ENCODE peak calls at places on chromosomes 6 and 20, in ten cellular contexts. One of them, this sample, is unnamed.

GRCh38 chr6:156953478-156954146 is 176.4 kb downstream of the ARID1B start:
- DNase-seq in pancreas: no peak
- DNase-seq in astrocyte of the spinal cord: peak; percentile 97
- DNase-seq in NCI-H774: peak; percentile 82
- DNase-seq in globus pallidus: peak; percentile 21
- DNase-seq in activated effector memory CD4-positive, alpha-beta T cell treated with anti-CD3 and anti-CD28 coated beads, Interleukin-2, amount 50 U/mL, for 16 hours: no peak
- DNase-seq in naive B cell: peak; percentile 47
- DNase-seq in KG1: no peak
- DNase-seq in activated T-cell treated with anti-CD3 and anti-CD28 coated beads for 4 hours: no peak
- DNase-seq in NCI-H1105: peak; percentile 99
- DNase-seq in this sample: no peak

GRCh38 chr20:40769677-40770285 is 80.7 kb upstream of the MAFB start:
- DNase-seq in activated T-cell treated with anti-CD3 and anti-CD28 coated beads for 4 hours: no peak
- DNase-seq in NCI-H774: no peak
- DNase-seq in astrocyte of the spinal cord: no peak
- DNase-seq in KG1: no peak
- DNase-seq in globus pallidus: no peak
- DNase-seq in pancreas: no peak
- DNase-seq in NCI-H1105: no peak
- DNase-seq in activated effector memory CD4-positive, alpha-beta T cell treated with anti-CD3 and anti-CD28 coated beads, Interleukin-2, amount 50 U/mL, for 16 hours: no peak
- DNase-seq in naive B cell: no peak
- DNase-seq in this sample: no peak

GRCh38 chr20:361562-361961 is 14.7 kb downstream of the NRSN2 start:
- DNase-seq in pancreas: no peak
- DNase-seq in activated effector memory CD4-positive, alpha-beta T cell treated with anti-CD3 and anti-CD28 coated beads, Interleukin-2, amount 50 U/mL, for 16 hours: no peak
- DNase-seq in NCI-H774: no peak
- DNase-seq in astrocyte of the spinal cord: no peak
- DNase-seq in naive B cell: no peak
- DNase-seq in globus pallidus: no peak
- DNase-seq in NCI-H1105: no peak
- DNase-seq in activated T-cell treated with anti-CD3 and anti-CD28 coated beads for 4 hours: no peak
- DNase-seq in KG1: no peak
- DNase-seq in this sample: no peak

GRCh38 chr6:36123270-36124139 is 6.8 kb upstream of the MAPK13 start:
- DNase-seq in globus pallidus: peak; percentile 68
- DNase-seq in activated T-cell treated with anti-CD3 and anti-CD28 coated beads for 4 hours: peak; percentile 86
- DNase-seq in pancreas: peak; percentile 81
- DNase-seq in KG1: peak; percentile 26
- DNase-seq in NCI-H774: peak; percentile 61
- DNase-seq in naive B cell: peak; percentile 84
- DNase-seq in NCI-H1105: peak; percentile 72
- DNase-seq in astrocyte of the spinal cord: peak; percentile 66
- DNase-seq in activated effector memory CD4-positive, alpha-beta T cell treated with anti-CD3 and anti-CD28 coated beads, Interleukin-2, amount 50 U/mL, for 16 hours: peak; percentile 95
- DNase-seq in this sample: peak; percentile 90

GRCh38 chr6:17031961-17032360 is 69.9 kb upstream of the STMND1 start:
- DNase-seq in naive B cell: no peak
- DNase-seq in activated T-cell treated with anti-CD3 and anti-CD28 coated beads for 4 hours: no peak
- DNase-seq in KG1: no peak
- DNase-seq in NCI-H774: no peak
- DNase-seq in globus pallidus: peak; percentile 85
- DNase-seq in NCI-H1105: no peak
- DNase-seq in pancreas: no peak
- DNase-seq in astrocyte of the spinal cord: no peak
- DNase-seq in activated effector memory CD4-positive, alpha-beta T cell treated with anti-CD3 and anti-CD28 coated beads, Interleukin-2, amount 50 U/mL, for 16 hours: no peak
- DNase-seq in this sample: peak; percentile 14

GRCh38 chr20:41248371-41249024 is 69.0 kb downstream of the ZHX3 start:
- DNase-seq in KG1: no peak
- DNase-seq in NCI-H774: no peak
- DNase-seq in activated T-cell treated with anti-CD3 and anti-CD28 coated beads for 4 hours: no peak
- DNase-seq in naive B cell: peak; percentile 2
- DNase-seq in pancreas: no peak
- DNase-seq in NCI-H1105: no peak
- DNase-seq in globus pallidus: peak; percentile 76
- DNase-seq in astrocyte of the spinal cord: peak; percentile 94
- DNase-seq in activated effector memory CD4-positive, alpha-beta T cell treated with anti-CD3 and anti-CD28 coated beads, Interleukin-2, amount 50 U/mL, for 16 hours: no peak
- DNase-seq in this sample: no peak

GRCh38 chr20:23889775-23890187 is 10.2 kb upstream of the CST5 start:
- DNase-seq in naive B cell: no peak
- DNase-seq in activated effector memory CD4-positive, alpha-beta T cell treated with anti-CD3 and anti-CD28 coated beads, Interleukin-2, amount 50 U/mL, for 16 hours: peak; percentile 79
- DNase-seq in NCI-H1105: no peak
- DNase-seq in globus pallidus: peak; percentile 40
- DNase-seq in KG1: peak; percentile 6
- DNase-seq in activated T-cell treated with anti-CD3 and anti-CD28 coated beads for 4 hours: peak; percentile 37
- DNase-seq in astrocyte of the spinal cord: peak; percentile 15
- DNase-seq in pancreas: peak; percentile 68
- DNase-seq in NCI-H774: peak; percentile 9
- DNase-seq in this sample: peak; percentile 55

GRCh38 chr6:32604434-32604877 is 14.8 kb upstream of the HLA-DRB1 start:
- DNase-seq in naive B cell: peak; percentile 48
- DNase-seq in astrocyte of the spinal cord: no peak
- DNase-seq in activated effector memory CD4-positive, alpha-beta T cell treated with anti-CD3 and anti-CD28 coated beads, Interleukin-2, amount 50 U/mL, for 16 hours: no peak
- DNase-seq in NCI-H1105: no peak
- DNase-seq in activated T-cell treated with anti-CD3 and anti-CD28 coated beads for 4 hours: no peak
- DNase-seq in KG1: no peak
- DNase-seq in globus pallidus: no peak
- DNase-seq in pancreas: no peak
- DNase-seq in NCI-H774: no peak
- DNase-seq in this sample: no peak

GRCh38 chr6:27056615-27057014 is 190.9 kb upstream of the PRSS16 start:
- DNase-seq in globus pallidus: no peak
- DNase-seq in NCI-H774: no peak
- DNase-seq in pancreas: no peak
- DNase-seq in NCI-H1105: no peak
- DNase-seq in activated effector memory CD4-positive, alpha-beta T cell treated with anti-CD3 and anti-CD28 coated beads, Interleukin-2, amount 50 U/mL, for 16 hours: no peak
- DNase-seq in activated T-cell treated with anti-CD3 and anti-CD28 coated beads for 4 hours: no peak
- DNase-seq in astrocyte of the spinal cord: no peak
- DNase-seq in KG1: no peak
- DNase-seq in naive B cell: no peak
- DNase-seq in this sample: no peak

GRCh38 chr6:11067348-11067747 is 23.2 kb upstream of the ELOVL2 start:
- DNase-seq in activated T-cell treated with anti-CD3 and anti-CD28 coated beads for 4 hours: no peak
- DNase-seq in pancreas: peak; percentile 57
- DNase-seq in activated effector memory CD4-positive, alpha-beta T cell treated with anti-CD3 and anti-CD28 coated beads, Interleukin-2, amount 50 U/mL, for 16 hours: no peak
- DNase-seq in globus pallidus: no peak
- DNase-seq in NCI-H774: no peak
- DNase-seq in astrocyte of the spinal cord: no peak
- DNase-seq in KG1: no peak
- DNase-seq in NCI-H1105: peak; percentile 56
- DNase-seq in naive B cell: no peak
- DNase-seq in this sample: no peak

GRCh38 chr6:156912431-156912830 is 135.3 kb downstream of the ARID1B start:
- DNase-seq in NCI-H1105: no peak
- DNase-seq in KG1: no peak
- DNase-seq in pancreas: no peak
- DNase-seq in globus pallidus: peak; percentile 17
- DNase-seq in naive B cell: peak; percentile 15
- DNase-seq in activated effector memory CD4-positive, alpha-beta T cell treated with anti-CD3 and anti-CD28 coated beads, Interleukin-2, amount 50 U/mL, for 16 hours: no peak
- DNase-seq in activated T-cell treated with anti-CD3 and anti-CD28 coated beads for 4 hours: no peak
- DNase-seq in astrocyte of the spinal cord: no peak
- DNase-seq in NCI-H774: no peak
- DNase-seq in this sample: no peak

GRCh38 chr6:33815854-33816253 is 12.1 kb upstream of the MLN start:
- DNase-seq in NCI-H1105: peak; percentile 17
- DNase-seq in activated T-cell treated with anti-CD3 and anti-CD28 coated beads for 4 hours: no peak
- DNase-seq in NCI-H774: peak; percentile 18
- DNase-seq in naive B cell: no peak
- DNase-seq in pancreas: no peak
- DNase-seq in astrocyte of the spinal cord: no peak
- DNase-seq in globus pallidus: no peak
- DNase-seq in activated effector memory CD4-positive, alpha-beta T cell treated with anti-CD3 and anti-CD28 coated beads, Interleukin-2, amount 50 U/mL, for 16 hours: no peak
- DNase-seq in KG1: no peak
- DNase-seq in this sample: no peak

GRCh38 chr6:88077305-88077704 is 29.7 kb downstream of the SPACA1 start:
- DNase-seq in naive B cell: no peak
- DNase-seq in NCI-H1105: no peak
- DNase-seq in NCI-H774: no peak
- DNase-seq in globus pallidus: no peak
- DNase-seq in KG1: no peak
- DNase-seq in activated T-cell treated with anti-CD3 and anti-CD28 coated beads for 4 hours: no peak
- DNase-seq in pancreas: no peak
- DNase-seq in astrocyte of the spinal cord: no peak
- DNase-seq in activated effector memory CD4-positive, alpha-beta T cell treated with anti-CD3 and anti-CD28 coated beads, Interleukin-2, amount 50 U/mL, for 16 hours: no peak
- DNase-seq in this sample: no peak

GRCh38 chr6:142374965-142375733 is 73.3 kb downstream of the ADGRG6 start:
- DNase-seq in pancreas: no peak
- DNase-seq in KG1: no peak
- DNase-seq in NCI-H1105: no peak
- DNase-seq in globus pallidus: no peak
- DNase-seq in NCI-H774: no peak
- DNase-seq in activated effector memory CD4-positive, alpha-beta T cell treated with anti-CD3 and anti-CD28 coated beads, Interleukin-2, amount 50 U/mL, for 16 hours: no peak
- DNase-seq in astrocyte of the spinal cord: peak; percentile 74
- DNase-seq in activated T-cell treated with anti-CD3 and anti-CD28 coated beads for 4 hours: no peak
- DNase-seq in naive B cell: no peak
- DNase-seq in this sample: no peak

GRCh38 chr6:83594936-83595335 is 82.6 kb downstream of the PRSS35 start:
- DNase-seq in astrocyte of the spinal cord: no peak
- DNase-seq in NCI-H1105: no peak
- DNase-seq in naive B cell: no peak
- DNase-seq in globus pallidus: no peak
- DNase-seq in activated T-cell treated with anti-CD3 and anti-CD28 coated beads for 4 hours: no peak
- DNase-seq in KG1: no peak
- DNase-seq in pancreas: no peak
- DNase-seq in NCI-H774: no peak
- DNase-seq in activated effector memory CD4-positive, alpha-beta T cell treated with anti-CD3 and anti-CD28 coated beads, Interleukin-2, amount 50 U/mL, for 16 hours: no peak
- DNase-seq in this sample: no peak

GRCh38 chr6:75386050-75386770 is 101.6 kb upstream of the TMEM30A start:
- DNase-seq in NCI-H1105: no peak
- DNase-seq in activated T-cell treated with anti-CD3 and anti-CD28 coated beads for 4 hours: no peak
- DNase-seq in astrocyte of the spinal cord: peak; percentile 53
- DNase-seq in KG1: no peak
- DNase-seq in globus pallidus: no peak
- DNase-seq in naive B cell: no peak
- DNase-seq in activated effector memory CD4-positive, alpha-beta T cell treated with anti-CD3 and anti-CD28 coated beads, Interleukin-2, amount 50 U/mL, for 16 hours: no peak
- DNase-seq in pancreas: no peak
- DNase-seq in NCI-H774: no peak
- DNase-seq in this sample: no peak

GRCh38 chr6:119444642-119445557 is 95.3 kb upstream of the MAN1A1 start:
- DNase-seq in naive B cell: no peak
- DNase-seq in KG1: no peak
- DNase-seq in globus pallidus: no peak
- DNase-seq in NCI-H1105: no peak
- DNase-seq in NCI-H774: no peak
- DNase-seq in activated T-cell treated with anti-CD3 and anti-CD28 coated beads for 4 hours: no peak
- DNase-seq in pancreas: no peak
- DNase-seq in astrocyte of the spinal cord: no peak
- DNase-seq in activated effector memory CD4-positive, alpha-beta T cell treated with anti-CD3 and anti-CD28 coated beads, Interleukin-2, amount 50 U/mL, for 16 hours: no peak
- DNase-seq in this sample: no peak

GRCh38 chr20:36904690-36905089 is 28.8 kb downstream of the TLDC2 start:
- DNase-seq in KG1: no peak
- DNase-seq in activated T-cell treated with anti-CD3 and anti-CD28 coated beads for 4 hours: no peak
- DNase-seq in NCI-H1105: no peak
- DNase-seq in activated effector memory CD4-positive, alpha-beta T cell treated with anti-CD3 and anti-CD28 coated beads, Interleukin-2, amount 50 U/mL, for 16 hours: no peak
- DNase-seq in globus pallidus: no peak
- DNase-seq in naive B cell: no peak
- DNase-seq in pancreas: no peak
- DNase-seq in NCI-H774: no peak
- DNase-seq in astrocyte of the spinal cord: no peak
- DNase-seq in this sample: no peak

GRCh38 chr6:43972179-43972914 is 154.9 kb downstream of the MRPL14 start:
- DNase-seq in naive B cell: no peak
- DNase-seq in globus pallidus: no peak
- DNase-seq in NCI-H774: no peak
- DNase-seq in KG1: no peak
- DNase-seq in astrocyte of the spinal cord: no peak
- DNase-seq in activated effector memory CD4-positive, alpha-beta T cell treated with anti-CD3 and anti-CD28 coated beads, Interleukin-2, amount 50 U/mL, for 16 hours: peak; percentile 30
- DNase-seq in NCI-H1105: no peak
- DNase-seq in activated T-cell treated with anti-CD3 and anti-CD28 coated beads for 4 hours: no peak
- DNase-seq in pancreas: no peak
- DNase-seq in this sample: no peak

GRCh38 chr6:6007311-6008113 is 787 bp upstream of the NRN1 start:
- DNase-seq in activated T-cell treated with anti-CD3 and anti-CD28 coated beads for 4 hours: no peak
- DNase-seq in naive B cell: peak; percentile 29
- DNase-seq in astrocyte of the spinal cord: no peak
- DNase-seq in activated effector memory CD4-positive, alpha-beta T cell treated with anti-CD3 and anti-CD28 coated beads, Interleukin-2, amount 50 U/mL, for 16 hours: peak; percentile 69
- DNase-seq in KG1: no peak
- DNase-seq in NCI-H774: peak; percentile 49
- DNase-seq in NCI-H1105: peak; percentile 79
- DNase-seq in pancreas: no peak
- DNase-seq in globus pallidus: no peak
- DNase-seq in this sample: peak; percentile 57

GRCh38 chr6:166592818-166593217 is 6.3 kb upstream of the RAMACL start:
- DNase-seq in activated T-cell treated with anti-CD3 and anti-CD28 coated beads for 4 hours: no peak
- DNase-seq in NCI-H774: no peak
- DNase-seq in naive B cell: no peak
- DNase-seq in KG1: no peak
- DNase-seq in NCI-H1105: no peak
- DNase-seq in activated effector memory CD4-positive, alpha-beta T cell treated with anti-CD3 and anti-CD28 coated beads, Interleukin-2, amount 50 U/mL, for 16 hours: no peak
- DNase-seq in globus pallidus: no peak
- DNase-seq in pancreas: no peak
- DNase-seq in astrocyte of the spinal cord: peak; percentile 79
- DNase-seq in this sample: no peak

This sample was measured in right cardiac atrium.